ENCODE peak calls at places on chromosomes 4 and X, in four cellular contexts. G is Right ventricle myocardium inferior, I is ELR, X is T-cell. S is an unnamed sample.

GRCh38 chrX:110036162-110037033 is 33.5 kb downstream of the TMEM164 start:
- DNase-seq in G (no peak), I (no peak), X (no peak), S (no peak)

GRCh38 chr4:67700119-67700873 is 659 bp downstream of the UBA6 start:
- DNase-seq in G (no peak), I (peak; percentile 56), X (no peak), S (no peak)

GRCh38 chrX:76555816-76556215 is 128.3 kb downstream of the MAGEE1 start:
- DNase-seq in G (no peak), I (peak; percentile 30), X (no peak), S (peak; percentile 12)

GRCh38 chrX:123803331-123803983 is 56.4 kb upstream of the XIAP start:
- DNase-seq in G (no peak), I (peak; percentile 75), X (peak; percentile 39), S (peak; percentile 82)

GRCh38 chr4:136927172-136927571 is 605.1 kb downstream of the PCDH18 start:
- DNase-seq in G (no peak), I (peak; percentile 61), X (no peak), S (peak; percentile 14)

GRCh38 chrX:144494069-144494468 is 610.2 kb downstream of the UBE2NL start:
- DNase-seq in G (no peak), I (no peak), X (no peak), S (no peak)

GRCh38 chr4:48653217-48654014 is 126.7 kb downstream of the FRYL start:
- DNase-seq in G (peak; percentile 75), I (peak; percentile 40), X (no peak), S (no peak)

GRCh38 chrX:119942173-119942819 is 1.3 kb downstream of the NKAP start:
- DNase-seq in G (no peak), I (no peak), X (no peak), S (no peak)

GRCh38 chrX:130100180-130100579 is 10.1 kb downstream of the ELF4 start:
- DNase-seq in G (peak; percentile 76), I (no peak), X (no peak), S (no peak)

GRCh38 chr4:141448490-141448889 is 187.9 kb upstream of the IL15 start:
- DNase-seq in G (no peak), I (no peak), X (no peak), S (no peak)

GRCh38 chrX:71514367-71515038 is 18.4 kb upstream of the OGT start:
- DNase-seq in G (no peak), I (no peak), X (peak; percentile 60), S (no peak)

S was measured in mammary epithelial cell.